ENCODE peak calls at places on chromosome 9, in eight cellular contexts. D, P, X, F, R, V, Z and A are unnamed samples.

GRCh38 chr9:94086468-94086867 is 2.2 kb downstream of the PTPDC1 start:
- DNase-seq in V (no peak), X (no peak), D (no peak), F (no peak), Z (no peak), R (peak; percentile 80), P (peak; percentile 12), A (no peak)

GRCh38 chr9:79574166-79574565 is 2.4 kb downstream of the TLE4 start:
- DNase-seq in R (no peak), D (no peak), P (no peak), X (no peak), Z (no peak), V (no peak), F (no peak), A (no peak)

GRCh38 chr9:114746591-114746990 is 59.2 kb downstream of the TNFSF15 start:
- DNase-seq in R (no peak), V (no peak), Z (no peak), P (peak; percentile 92), X (no peak), D (no peak), F (no peak), A (no peak)

GRCh38 chr9:97468658-97469448 is 32.6 kb upstream of the TMOD1 start:
- DNase-seq in D (peak; percentile 64), V (peak; percentile 17), X (peak; percentile 28), P (peak; percentile 66), F (peak; percentile 80), Z (peak; percentile 7), R (peak; percentile 90), A (peak; percentile 77)

GRCh38 chr9:110186254-110186653 is 21.7 kb downstream of the C9orf152 start:
- DNase-seq in X (no peak), F (no peak), R (no peak), V (no peak), D (no peak), P (no peak), Z (no peak), A (no peak)

GRCh38 chr9:114000063-114000454 is 78.0 kb downstream of the AMBP start:
- DNase-seq in Z (no peak), V (no peak), P (no peak), R (no peak), D (no peak), X (no peak), F (no peak), A (peak; percentile 17)

GRCh38 chr9:105881654-105882349 is 187.5 kb downstream of the TMEM38B start:
- DNase-seq in R (peak; percentile 70), X (peak; percentile 31), Z (peak; percentile 48), P (peak; percentile 31), V (peak; percentile 54), D (peak; percentile 53), F (peak; percentile 17), A (peak; percentile 39)

GRCh38 chr9:21854594-21854993 is 52.2 kb downstream of the MTAP start:
- DNase-seq in X (peak; percentile 30), D (no peak), R (no peak), Z (no peak), V (no peak), P (peak; percentile 49), F (no peak), A (no peak)

GRCh38 chr9:32331240-32331639 is 53.2 kb upstream of the ACO1 start:
- DNase-seq in V (no peak), X (no peak), P (no peak), D (no peak), R (no peak), Z (no peak), F (no peak), A (no peak)

GRCh38 chr9:16414451-16414850 is 456.0 kb downstream of the BNC2 start:
- DNase-seq in Z (no peak), R (no peak), V (no peak), P (no peak), D (no peak), X (no peak), F (no peak), A (no peak)

GRCh38 chr9:125663127-125663526 is 43.9 kb downstream of the MAPKAP1 start:
- DNase-seq in F (no peak), Z (no peak), D (no peak), X (peak; percentile 30), R (peak; percentile 8), P (no peak), V (no peak), A (no peak)

GRCh38 chr9:80555782-80556325 is 984.1 kb downstream of the TLE4 start:
- DNase-seq in F (no peak), R (no peak), Z (no peak), V (no peak), X (no peak), D (no peak), P (peak; percentile 57), A (no peak)

GRCh38 chr9:105053209-105053652 is 125.3 kb upstream of the ABCA1 start:
- DNase-seq in Z (peak; percentile 52), D (no peak), P (peak; percentile 66), V (peak; percentile 28), X (peak; percentile 31), F (no peak), R (no peak), A (no peak)

GRCh38 chr9:95382433-95382832 is 64.9 kb upstream of the FANCC start:
- DNase-seq in R (no peak), P (no peak), F (no peak), V (no peak), X (no peak), Z (no peak), D (no peak), A (no peak)

GRCh38 chr9:27701664-27702063 is 128.4 kb upstream of the C9orf72 start:
- DNase-seq in X (no peak), P (no peak), F (no peak), R (no peak), Z (no peak), V (no peak), D (peak; percentile 16), A (peak; percentile 18)

GRCh38 chr9:99555792-99556191 is 265.9 kb upstream of the NR4A3 start:
- DNase-seq in R (no peak), X (no peak), D (no peak), P (no peak), V (no peak), Z (no peak), F (no peak), A (no peak)